ENCODE peak calls at places on chromosome 15, in five cellular contexts. J is adipocyte, I is NCI-H1092, E is amniotic stem cell, U is head of caudate nucleus. Z is an unnamed sample.

GRCh38 chr15:32818758-32819405 is 101.1 kb downstream of the GREM1 start:
- DNase-seq in J (no peak), I (no peak), E (no peak), U (no peak), Z (no peak)

GRCh38 chr15:25883860-25884259 is 20.7 kb upstream of the ATP10A start:
- DNase-seq in J (peak), I (no peak), E (peak), U (no peak), Z (no peak)

GRCh38 chr15:70142322-70143191 is 44.8 kb upstream of the TLE3 start:
- DNase-seq in J (no peak), I (no peak), E (no peak), U (no peak), Z (no peak)

GRCh38 chr15:67899596-67900283 is 59.9 kb upstream of the RNU6-1 start:
- DNase-seq in J (no peak), I (no peak), E (no peak), U (no peak), Z (no peak)

GRCh38 chr15:81080946-81081345 is 53.1 kb upstream of the CFAP161 start:
- DNase-seq in J (no peak), I (no peak), E (no peak), U (no peak), Z (no peak)

GRCh38 chr15:32104061-32104980 is 74.0 kb downstream of the CHRNA7 start:
- DNase-seq in J (no peak), I (no peak), E (no peak), U (no peak), Z (no peak)

GRCh38 chr15:77504310-77504709 is 83.6 kb downstream of the HMG20A start:
- DNase-seq in J (no peak), I (peak), E (no peak), U (peak), Z (no peak)

GRCh38 chr15:66940368-66940767 is 125.0 kb upstream of the SMAD3 start:
- DNase-seq in J (no peak), I (no peak), E (no peak), U (no peak), Z (peak)

GRCh38 chr15:35023794-35024193 is 35.7 kb upstream of the ZNF770 start:
- DNase-seq in J (peak), I (no peak), E (no peak), U (no peak), Z (no peak)

GRCh38 chr15:101528108-101528916 is 38.8 kb upstream of the PCSK6 start:
- DNase-seq in J (no peak), I (no peak), E (no peak), U (no peak), Z (no peak)

GRCh38 chr15:64443747-64444621 is 16.4 kb upstream of the ZNF609 start:
- DNase-seq in J (peak), I (no peak), E (peak), U (no peak), Z (peak)

GRCh38 chr15:67244966-67245478 is 9.4 kb downstream of the AAGAB start:
- DNase-seq in J (peak), I (no peak), E (no peak), U (no peak), Z (no peak)

GRCh38 chr15:79172032-79172481 is 81.5 kb upstream of the RASGRF1 start:
- DNase-seq in J (no peak), I (no peak), E (no peak), U (no peak), Z (no peak)

GRCh38 chr15:51044037-51044712 is 50.5 kb downstream of the TNFAIP8L3 start:
- DNase-seq in J (no peak), I (no peak), E (no peak), U (no peak), Z (no peak)

GRCh38 chr15:100730655-100731240 is 128.4 kb downstream of the ASB7 start:
- DNase-seq in J (no peak), I (no peak), E (no peak), U (no peak), Z (peak)

GRCh38 chr15:33384307-33384706 is 73.5 kb downstream of the RYR3 start:
- DNase-seq in J (no peak), I (no peak), E (no peak), U (no peak), Z (no peak)

GRCh38 chr15:64989331-64990167 is at the start of gene SPG21:
- DNase-seq in J (peak), I (peak), E (peak), U (peak), Z (peak)

GRCh38 chr15:39270976-39271375 is 309.9 kb upstream of the THBS1 start:
- DNase-seq in J (peak), I (no peak), E (peak), U (no peak), Z (no peak)

GRCh38 chr15:85687329-85687728 is 107.4 kb downstream of the KLHL25 start:
- DNase-seq in J (no peak), I (no peak), E (no peak), U (no peak), Z (no peak)

GRCh38 chr15:39207532-39208115 is 373.3 kb upstream of the THBS1 start:
- DNase-seq in J (no peak), I (no peak), E (no peak), U (no peak), Z (no peak)

GRCh38 chr15:91263632-91264477 is 163.8 kb downstream of the SV2B start:
- DNase-seq in J (peak), I (no peak), E (no peak), U (peak), Z (no peak)

GRCh38 chr15:50753463-50753862 is 12.0 kb downstream of the SPPL2A start:
- DNase-seq in J (no peak), I (no peak), E (no peak), U (no peak), Z (no peak)

GRCh38 chr15:65991721-65992472 is 122.6 kb downstream of the RAB11A start:
- DNase-seq in J (no peak), I (no peak), E (no peak), U (no peak), Z (no peak)

GRCh38 chr15:77503240-77503639 is 82.6 kb downstream of the HMG20A start:
- DNase-seq in J (no peak), I (no peak), E (no peak), U (no peak), Z (no peak)

GRCh38 chr15:49669288-49669687 is 48.4 kb downstream of the DTWD1 start:
- DNase-seq in J (no peak), I (no peak), E (no peak), U (no peak), Z (no peak)

GRCh38 chr15:75454471-75455418 is 3.3 kb upstream of the SIN3A start:
- DNase-seq in J (peak), I (peak), E (peak), U (peak), Z (peak)

GRCh38 chr15:56805466-56806146 is 72.3 kb upstream of the ZNF280D start:
- DNase-seq in J (peak), I (no peak), E (peak), U (peak), Z (no peak)

GRCh38 chr15:31299588-31300207 is 26.9 kb upstream of the KLF13 start:
- DNase-seq in J (no peak), I (no peak), E (no peak), U (no peak), Z (no peak)

GRCh38 chr15:66841953-66842681 is 140.1 kb downstream of the SMAD6 start:
- DNase-seq in J (peak), I (no peak), E (peak), U (no peak), Z (no peak)

GRCh38 chr15:85941186-85941855 is 138.3 kb upstream of the AGBL1 start:
- DNase-seq in J (no peak), I (no peak), E (no peak), U (no peak), Z (no peak)

GRCh38 chr15:48144889-48145288 is 24.1 kb downstream of the SLC24A5 start:
- DNase-seq in J (peak), I (no peak), E (no peak), U (no peak), Z (peak)

GRCh38 chr15:57138260-57138895 is 219.9 kb downstream of the TCF12 start:
- DNase-seq in J (peak), I (no peak), E (no peak), U (no peak), Z (no peak)

GRCh38 chr15:65246026-65246714 is 34.9 kb upstream of the CILP start:
- DNase-seq in J (no peak), I (no peak), E (no peak), U (no peak), Z (no peak)

GRCh38 chr15:62365795-62366442 is 200.8 kb upstream of the C2CD4B start:
- DNase-seq in J (no peak), I (no peak), E (no peak), U (no peak), Z (no peak)